ENCODE peak calls at places on chromosomes 3 and 15, in four cellular contexts. T, U, K and W are unnamed samples. For H3K27me3, the result is how much of the 10 kb centered on the place peaks cover.

GRCh38 chr3:188345223-188345622 is 191.3 kb downstream of the LPP start:
- DNase-seq in K (no peak), U (no peak), T (no peak), W (no peak)

GRCh38 chr3:114480442-114480841 is 186.6 kb downstream of the TIGIT start:
- DNase-seq in T (peak), K (no peak), U (no peak), W (no peak)

GRCh38 chr3:134476306-134476705 is 9.5 kb downstream of the ANAPC13 start:
- DNase-seq in T (no peak), K (no peak), U (no peak), W (no peak)

GRCh38 chr3:98322686-98323085 is 31.0 kb upstream of the OR5K4 start:
- DNase-seq in T (no peak), K (no peak), U (no peak), W (no peak)

GRCh38 chr3:183163563-183163962 is 1.0 kb upstream of the LAMP3 start:
- DNase-seq in K (no peak), T (no peak), U (no peak), W (no peak)

GRCh38 chr3:32285910-32286309 is 47.4 kb downstream of the CMTM8 start:
- DNase-seq in K (no peak), U (no peak), T (no peak), W (no peak)

GRCh38 chr15:58115692-58116091 is 22.5 kb upstream of the AQP9 start:
- DNase-seq in K (peak), U (peak), T (peak), W (no peak)

GRCh38 chr3:45088543-45088942 is 57.6 kb downstream of the CDCP1 start:
- DNase-seq in U (no peak), T (no peak), K (no peak), W (no peak)

GRCh38 chr15:89367485-89368451 is 33.1 kb upstream of the POLG start:
- DNase-seq in T (no peak), U (peak), K (no peak), W (no peak)

GRCh38 chr3:191141728-191142127 is 57.3 kb upstream of the OSTN start:
- DNase-seq in U (no peak), T (no peak), K (peak), W (peak)

GRCh38 chr3:10625307-10625706 is 119.9 kb upstream of the ATP2B2 start:
- DNase-seq in K (no peak), U (no peak), T (no peak), W (no peak)

GRCh38 chr15:29612701-29613100 is 209.6 kb downstream of the TJP1 start:
- DNase-seq in U (no peak), T (no peak), K (no peak), W (no peak)

GRCh38 chr15:94235041-94235440 is 3.7 kb downstream of the MCTP2 start:
- DNase-seq in T (no peak), U (no peak), K (no peak), W (no peak)

GRCh38 chr3:116433552-116433951 is 11.7 kb downstream of the LSAMP start:
- DNase-seq in U (no peak), T (no peak), K (no peak), W (no peak)

GRCh38 chr15:76336254-76337046 is at the start of gene ISL2:
- DNase-seq in U (peak), K (peak), T (peak), W (no peak)

GRCh38 chr15:55744026-55744655 is 1.2 kb upstream of the PRTG start:
- DNase-seq in K (no peak), U (no peak), T (no peak), W (no peak)

GRCh38 chr3:186825294-186825821 is 17.2 kb upstream of the ADIPOQ start:
- DNase-seq in U (peak), K (no peak), T (no peak), W (no peak)
- H3K27me3 ChIP-seq in U (under half), K (under half), T (under half), W (under half)

GRCh38 chr3:170542704-170543103 is 43.2 kb downstream of the SLC7A14 start:
- DNase-seq in U (no peak), K (no peak), T (no peak), W (no peak)
- TF ChIP-seq TCF7L2 in U (no peak), K (no peak), T (no peak), W (no peak)

GRCh38 chr3:184568591-184568917 is 7.0 kb downstream of the EPHB3 start:
- DNase-seq in U (no peak), K (no peak), T (no peak), W (no peak)
- H3K27me3 ChIP-seq in U (half or more), K (under half), T (half or more), W (under half)

GRCh38 chr3:175199961-175200360 is 340.8 kb downstream of the NAALADL2 start:
- DNase-seq in U (no peak), T (no peak), K (no peak), W (no peak)

GRCh38 chr3:175198991-175199390 is 339.9 kb downstream of the NAALADL2 start:
- DNase-seq in K (no peak), T (no peak), U (no peak), W (no peak)

GRCh38 chr3:175192536-175192935 is 333.4 kb downstream of the NAALADL2 start:
- DNase-seq in U (no peak), K (peak), T (no peak), W (no peak)

GRCh38 chr3:175193815-175194518 is 334.8 kb downstream of the NAALADL2 start:
- DNase-seq in T (no peak), U (no peak), K (peak), W (no peak)
- TF ChIP-seq TCF7L2 in T (no peak), U (no peak), K (no peak), W (no peak)

DNA sequence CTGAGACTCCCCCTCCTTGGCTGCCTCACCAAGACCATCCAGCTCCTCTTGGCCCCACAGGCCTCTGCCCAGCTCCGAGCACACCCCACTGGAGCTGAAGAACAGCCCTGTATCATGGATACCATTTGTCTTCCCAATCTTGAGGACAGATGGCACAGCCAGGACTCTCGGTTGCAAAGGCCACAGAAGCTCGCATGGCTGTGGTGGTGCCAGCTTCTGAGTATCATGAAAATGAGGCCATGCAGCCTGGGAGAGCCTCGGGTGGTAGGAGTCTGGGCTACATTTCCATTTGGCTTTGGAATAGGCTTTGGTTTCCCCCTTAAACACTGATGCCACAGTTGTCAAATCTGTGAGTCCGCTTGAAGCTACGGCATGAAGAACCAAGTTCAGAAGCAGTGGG is 106.6 kb downstream of the SEMA5B start:
- DNase-seq in K (no peak), U (no peak), T (no peak), W (no peak)
- H3K27me3 ChIP-seq in K (under half), U (under half), T (under half), W (under half)

GRCh38 chr3:103127116-103127630 is 692.4 kb downstream of the ZPLD1 start:
- DNase-seq in K (no peak), U (no peak), T (no peak), W (no peak)

GRCh38 chr3:103127737-103128136 is 692.9 kb downstream of the ZPLD1 start:
- DNase-seq in K (no peak), U (no peak), T (no peak), W (no peak)

DNA sequence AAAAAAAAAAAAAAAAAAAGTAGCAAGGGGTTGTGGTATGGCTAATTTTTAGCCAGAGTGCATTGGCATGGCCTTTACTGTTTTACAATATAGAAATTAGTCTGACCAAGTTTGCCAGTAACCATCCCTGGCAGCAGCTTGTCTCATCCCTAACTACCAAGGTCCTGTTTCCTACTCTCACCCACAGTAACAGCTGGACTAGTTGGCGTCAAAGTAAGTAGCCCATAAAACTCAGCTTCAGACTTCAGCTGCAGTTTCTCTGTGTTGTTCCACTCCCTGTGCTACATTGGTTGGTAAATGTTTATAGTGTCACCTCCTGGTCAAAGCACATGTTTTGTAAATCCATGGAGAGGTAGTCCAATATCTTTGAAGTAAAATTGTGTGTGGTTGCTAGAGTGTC is 691.3 kb downstream of the ZPLD1 start:
- DNase-seq in K (no peak), T (no peak), U (no peak), W (no peak)
- TF ChIP-seq TCF7L2 in K (no peak), T (no peak), U (no peak), W (no peak)